ENCODE peak calls at places on chromosome 17, in four cellular contexts. C is AG10803; L is Peyer's patch; O is effector memory CD4-positive, alpha-beta T cell. I is an unnamed sample.

GRCh38 chr17:8079291-8080207 is 8.0 kb downstream of the ALOX12B start:
- DNase-seq in C (peak; percentile 20), L (peak; percentile 81), O (peak; percentile 53), I (peak; percentile 94)

GRCh38 chr17:15947976-15948752 is 3.2 kb downstream of the ADORA2B start:
- DNase-seq in C (no peak), L (no peak), O (no peak), I (no peak)

GRCh38 chr17:15744885-15745284 is 12.8 kb downstream of the TBC1D26 start:
- DNase-seq in C (no peak), L (no peak), O (no peak), I (no peak)

GRCh38 chr17:82520041-82520910 is 744 bp downstream of the FOXK2 start:
- DNase-seq in C (no peak), L (peak; percentile 41), O (no peak), I (no peak)

GRCh38 chr17:35254107-35254802 is 11.4 kb downstream of the SLFN5 start:
- DNase-seq in C (peak; percentile 98), L (no peak), O (no peak), I (peak; percentile 91)

GRCh38 chr17:54353789-54354525 is 531.2 kb downstream of the KIF2B start:
- DNase-seq in C (no peak), L (no peak), O (no peak), I (no peak)

GRCh38 chr17:12737740-12738469 is 51.4 kb upstream of the ARHGAP44 start:
- DNase-seq in C (no peak), L (no peak), O (no peak), I (no peak)

GRCh38 chr17:21059761-21060160 is 16.9 kb upstream of the USP22 start:
- DNase-seq in C (no peak), L (no peak), O (no peak), I (no peak)

GRCh38 chr17:29949708-29950107 is 8.3 kb downstream of the EFCAB5 start:
- DNase-seq in C (no peak), L (no peak), O (no peak), I (no peak)

GRCh38 chr17:59154335-59154720 is 658 bp downstream of the SKA2 start:
- DNase-seq in C (peak; percentile 32), L (peak; percentile 33), O (no peak), I (no peak)

GRCh38 chr17:74796211-74796610 is 20.1 kb upstream of the NAT9 start:
- DNase-seq in C (no peak), L (no peak), O (no peak), I (no peak)

GRCh38 chr17:39928868-39929651 is 1.5 kb downstream of the LRRC3C start:
- DNase-seq in C (peak; percentile 92), L (no peak), O (no peak), I (no peak)
- H3K4me3 ChIP-seq in C (no peak overlapping the region), L (peak overlapping the region; percentile 75), O (no peak overlapping the region), I (no peak overlapping the region)

DNA sequence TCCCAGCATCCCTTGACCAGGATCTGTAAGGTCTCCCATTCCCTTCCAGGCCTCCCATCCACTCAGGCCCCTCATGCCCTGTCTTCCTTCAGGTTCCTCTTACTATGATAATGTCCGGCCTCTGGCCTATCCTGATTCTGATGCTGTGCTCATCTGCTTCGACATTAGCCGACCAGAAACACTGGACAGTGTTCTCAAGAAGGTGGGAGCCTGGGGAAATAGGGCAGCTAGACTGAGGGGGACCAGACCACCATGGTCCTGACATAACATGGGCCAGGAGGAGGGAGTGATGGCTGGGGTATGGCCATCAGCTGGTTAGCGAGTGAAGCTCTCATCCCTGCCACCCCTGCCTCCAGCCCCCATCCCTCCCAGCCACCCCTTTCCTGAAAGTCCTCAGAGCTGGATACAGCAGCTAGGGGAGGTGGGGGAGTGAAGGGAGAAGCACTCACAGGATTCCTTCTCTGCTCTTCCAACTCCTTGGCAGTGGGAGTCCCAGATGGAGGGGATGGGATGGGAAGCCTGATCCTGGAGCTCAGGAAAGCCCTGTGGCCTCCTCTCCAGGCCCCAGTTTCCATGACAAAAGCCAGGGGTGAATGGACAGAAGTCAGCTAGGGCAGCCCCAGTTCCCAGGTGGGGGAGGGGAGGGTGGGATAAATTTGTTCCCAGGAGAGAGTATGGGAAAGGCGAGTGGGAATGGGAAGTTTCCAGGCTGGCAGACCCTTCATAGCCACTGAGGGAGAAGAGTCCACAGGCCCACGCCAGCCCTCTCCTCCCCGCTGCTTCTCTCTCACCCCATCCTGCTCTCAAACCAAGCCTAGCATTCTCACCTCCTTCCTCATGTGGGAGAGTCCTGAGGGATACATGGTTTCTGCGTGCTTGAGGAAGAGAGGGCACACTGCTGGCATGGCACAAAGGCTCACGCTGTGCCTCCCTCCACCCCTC is 2.3 kb downstream of the RND2 start:
- DNase-seq in C (no peak), L (no peak), O (no peak), I (no peak)
- H3K4me3 ChIP-seq in C (no peak overlapping the region), L (no peak overlapping the region), O (no peak overlapping the region), I (no peak overlapping the region)

GRCh38 chr17:41647940-41648410 is 23.6 kb upstream of the KRT17 start:
- DNase-seq in C (peak; percentile 48), L (peak; percentile 90), O (peak; percentile 78), I (peak; percentile 87)
- H3K4me3 ChIP-seq in C (peak overlapping the region; percentile 54), L (peak overlapping the region; percentile 53), O (peak overlapping the region; percentile 59), I (no peak overlapping the region)

GRCh38 chr17:36951390-36951789 is 2.6 kb downstream of the AATF start:
- DNase-seq in C (no peak), L (no peak), O (no peak), I (no peak)

GRCh38 chr17:36949461-36949927 is 740 bp downstream of the AATF start:
- DNase-seq in C (no peak), L (no peak), O (no peak), I (no peak)

GRCh38 chr17:36947922-36948716 is 635 bp upstream of the AATF start:
- DNase-seq in C (no peak), L (no peak), O (no peak), I (peak; percentile 49)

GRCh38 chr17:36948717-36949460 is at the start of gene AATF:
- DNase-seq in C (peak; percentile 95), L (peak; percentile 96), O (peak; percentile 93), I (peak; percentile 95)

DNA sequence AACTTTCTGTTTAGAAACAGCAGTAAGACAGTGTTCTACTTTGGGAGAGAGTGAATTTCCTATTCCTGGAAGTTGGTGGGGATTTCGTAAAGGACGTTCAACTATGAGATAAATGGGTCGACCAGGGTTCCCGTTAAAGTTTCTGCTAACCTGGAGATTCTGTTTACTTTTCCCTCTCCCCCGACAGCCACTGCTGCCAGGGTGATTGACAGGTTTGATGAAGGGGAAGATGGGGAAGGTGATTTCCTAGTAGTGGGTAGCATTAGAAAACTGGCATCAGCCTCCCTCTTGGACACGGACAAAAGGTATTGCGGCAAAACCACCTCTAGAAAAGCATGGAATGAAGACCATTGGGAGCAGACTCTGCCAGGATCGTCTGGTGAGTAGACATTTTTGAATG is 1.3 kb downstream of the AATF start:
- DNase-seq in C (no peak), L (no peak), O (no peak), I (no peak)
- H3K4me3 ChIP-seq in C (peak overlapping the region; percentile 89), L (peak overlapping the region; percentile 93), O (peak overlapping the region; percentile 88), I (no peak overlapping the region)

GRCh38 chr17:1643293-1643998 is 2.1 kb downstream of the SCARF1 start:
- DNase-seq in C (peak; percentile 8), L (peak; percentile 80), O (peak; percentile 73), I (no peak)
- H3K4me3 ChIP-seq in C (peak overlapping the region; percentile 20), L (peak overlapping the region; percentile 67), O (peak overlapping the region; percentile 48), I (peak overlapping the region; percentile 7)

I was measured in lower leg skin.